ENCODE peak calls at places on chromosomes 13 and 19, in seven cellular contexts. P is ACHN, I is stromal cell of bone marrow, J is GDM1, G is kidney epithelial cell, A is DMS153, C is dorsolateral prefrontal cortex. W is an unnamed sample.

GRCh38 chr19:31616031-31616430 is 266.8 kb upstream of the TSHZ3 start:
- DNase-seq in C (no peak), J (no peak), P (no peak), I (no peak), A (no peak), G (no peak), W (no peak)

GRCh38 chr13:46622013-46622917 is 69.3 kb downstream of the LRCH1 start:
- DNase-seq in C (no peak), A (no peak), I (no peak), P (peak), G (no peak), J (no peak), W (no peak)

GRCh38 chr13:97395437-97396136 is 38.4 kb upstream of the RAP2A start:
- DNase-seq in G (no peak), A (no peak), C (no peak), I (peak), J (no peak), P (peak), W (no peak)

GRCh38 chr13:47549219-47549752 is 451.8 kb downstream of the SUCLA2 start:
- DNase-seq in G (no peak), P (no peak), I (peak), C (no peak), J (no peak), A (no peak), W (no peak)

GRCh38 chr13:82803341-82803740 is 1078.9 kb downstream of the SLITRK1 start:
- DNase-seq in P (no peak), I (no peak), C (no peak), J (no peak), A (no peak), G (no peak), W (peak)

GRCh38 chr19:31725051-31725450 is 375.8 kb upstream of the TSHZ3 start:
- DNase-seq in I (no peak), A (no peak), C (no peak), G (no peak), P (no peak), J (no peak), W (no peak)

GRCh38 chr19:853014-853553 is 981 bp downstream of the ELANE start:
- DNase-seq in J (no peak), I (no peak), P (no peak), C (no peak), A (no peak), G (no peak), W (no peak)

GRCh38 chr13:42039457-42039945 is 8.9 kb upstream of the DGKH start:
- DNase-seq in P (no peak), C (no peak), A (no peak), J (no peak), I (no peak), G (no peak), W (no peak)

GRCh38 chr13:109673477-109673876 is 112.9 kb downstream of the IRS2 start:
- DNase-seq in C (no peak), G (no peak), A (no peak), P (no peak), I (peak), J (no peak), W (no peak)

GRCh38 chr13:75384881-75385707 is 96.9 kb downstream of the TBC1D4 start:
- DNase-seq in P (no peak), I (no peak), C (no peak), A (peak), J (no peak), G (no peak), W (no peak)

GRCh38 chr13:29103036-29103800 is 283.1 kb downstream of the MTUS2 start:
- DNase-seq in I (no peak), G (no peak), J (no peak), A (no peak), C (no peak), P (no peak), W (no peak)

GRCh38 chr13:46354143-46355087 is 32.6 kb downstream of the RUBCNL start:
- DNase-seq in J (peak), G (peak), C (no peak), I (peak), P (peak), A (no peak), W (peak)

GRCh38 chr13:38210928-38211596 is 138.6 kb upstream of the UFM1 start:
- DNase-seq in J (no peak), G (no peak), P (no peak), C (no peak), A (no peak), I (no peak), W (no peak)

GRCh38 chr19:32909257-32909656 is 39.7 kb upstream of the SLC7A9 start:
- DNase-seq in P (no peak), G (no peak), C (no peak), J (no peak), A (no peak), I (no peak), W (no peak)

GRCh38 chr13:35549481-35549880 is 73.0 kb upstream of the MAB21L1 start:
- DNase-seq in J (no peak), A (no peak), I (peak), G (peak), C (no peak), P (peak), W (peak)

GRCh38 chr13:73497430-73497829 is 438.6 kb downstream of the KLF5 start:
- DNase-seq in P (no peak), C (no peak), J (no peak), G (no peak), A (no peak), I (no peak), W (no peak)

GRCh38 chr13:112940236-112940635 is 28.8 kb upstream of the MCF2L start:
- DNase-seq in G (no peak), I (no peak), P (no peak), A (no peak), J (no peak), C (peak), W (no peak)

GRCh38 chr13:91280806-91281205 is 66.7 kb upstream of the MIR17HG start:
- DNase-seq in I (no peak), P (no peak), J (peak), G (no peak), A (no peak), C (no peak), W (no peak)

GRCh38 chr19:55585658-55586339 is 5.2 kb upstream of the ZNF579 start:
- DNase-seq in J (no peak), I (peak), A (peak), C (peak), G (no peak), P (peak), W (peak)

GRCh38 chr19:53908106-53908932 is 759 bp upstream of the CACNG7 start:
- DNase-seq in J (no peak), G (no peak), A (no peak), P (no peak), I (peak), C (peak), W (no peak)

GRCh38 chr13:22060187-22060586 is 389.3 kb downstream of the FGF9 start:
- DNase-seq in I (no peak), C (no peak), P (no peak), A (no peak), J (no peak), G (no peak), W (no peak)

GRCh38 chr19:47495478-47496372 is 11.7 kb upstream of the KPTN start:
- DNase-seq in A (no peak), I (no peak), G (no peak), J (no peak), C (peak), P (no peak), W (no peak)

GRCh38 chr13:103325675-103326074 is 259.5 kb upstream of the SLC10A2 start:
- DNase-seq in A (no peak), P (no peak), C (no peak), J (no peak), G (no peak), I (no peak), W (no peak)

W was measured in skeletal muscle cell.